ENCODE peak calls at places on chromosomes 11 and 22, in seven cellular contexts. Q, W, M, L, G, P and T are unnamed samples.

GRCh38 chr11:15107730-15108515 is 6.8 kb upstream of the INSC start:
- DNase-seq in Q (no peak), W (no peak), M (no peak), L (no peak), G (no peak), P (no peak), T (no peak)

GRCh38 chr11:131246589-131247164 is 123.7 kb upstream of the NTM start:
- DNase-seq in Q (peak; percentile 26), W (no peak), M (peak; percentile 82), L (peak; percentile 76), G (peak; percentile 24), P (peak; percentile 31), T (no peak)

GRCh38 chr11:111715142-111715816 is 50.9 kb downstream of the PPP2R1B start:
- DNase-seq in Q (no peak), W (no peak), M (no peak), L (no peak), G (no peak), P (no peak), T (no peak)

GRCh38 chr11:69310934-69311766 is 17.2 kb downstream of the MYEOV start:
- DNase-seq in Q (no peak), W (peak; percentile 51), M (no peak), L (no peak), G (no peak), P (no peak), T (peak; percentile 45)

GRCh38 chr11:58525037-58525614 is 17.2 kb upstream of the OR5B21 start:
- DNase-seq in Q (no peak), W (no peak), M (no peak), L (no peak), G (no peak), P (no peak), T (no peak)

GRCh38 chr22:18110194-18110943 is at the start of gene TUBA8:
- DNase-seq in Q (peak; percentile 45), W (no peak), M (peak; percentile 66), L (no peak), G (peak; percentile 75), P (no peak), T (no peak)

GRCh38 chr11:27296406-27296994 is 66.5 kb downstream of the CCDC34 start:
- DNase-seq in Q (no peak), W (no peak), M (no peak), L (no peak), G (no peak), P (no peak), T (no peak)

GRCh38 chr22:31344369-31345330 is 1.5 kb downstream of the PATZ1 start:
- DNase-seq in Q (peak; percentile 55), W (peak; percentile 71), M (peak; percentile 20), L (no peak), G (peak; percentile 39), P (no peak), T (no peak)

GRCh38 chr11:40054631-40055030 is 1404.8 kb downstream of the LRRC4C start:
- DNase-seq in Q (no peak), W (no peak), M (no peak), L (no peak), G (no peak), P (no peak), T (no peak)

GRCh38 chr11:68379216-68379615 is 66.8 kb downstream of the LRP5 start:
- DNase-seq in Q (no peak), W (no peak), M (no peak), L (no peak), G (no peak), P (no peak), T (no peak)

GRCh38 chr22:44206696-44207095 is 26.0 kb downstream of the PARVG start:
- DNase-seq in Q (no peak), W (no peak), M (peak; percentile 3), L (no peak), G (no peak), P (no peak), T (no peak)

GRCh38 chr11:63814383-63814736 is 1.1 kb downstream of the SPINDOC start:
- DNase-seq in Q (no peak), W (no peak), M (no peak), L (no peak), G (no peak), P (no peak), T (no peak)

GRCh38 chr11:63811522-63811921 is 1.7 kb upstream of the SPINDOC start:
- DNase-seq in Q (no peak), W (no peak), M (no peak), L (no peak), G (no peak), P (no peak), T (no peak)

GRCh38 chr11:63816732-63817131 is 3.5 kb downstream of the SPINDOC start:
- DNase-seq in Q (no peak), W (no peak), M (no peak), L (no peak), G (no peak), P (no peak), T (no peak)

GRCh38 chr11:63813035-63813562 is at the start of gene SPINDOC:
- DNase-seq in Q (peak; percentile 70), W (peak; percentile 90), M (peak; percentile 75), L (peak; percentile 95), G (peak; percentile 83), P (no peak), T (no peak)

DNA sequence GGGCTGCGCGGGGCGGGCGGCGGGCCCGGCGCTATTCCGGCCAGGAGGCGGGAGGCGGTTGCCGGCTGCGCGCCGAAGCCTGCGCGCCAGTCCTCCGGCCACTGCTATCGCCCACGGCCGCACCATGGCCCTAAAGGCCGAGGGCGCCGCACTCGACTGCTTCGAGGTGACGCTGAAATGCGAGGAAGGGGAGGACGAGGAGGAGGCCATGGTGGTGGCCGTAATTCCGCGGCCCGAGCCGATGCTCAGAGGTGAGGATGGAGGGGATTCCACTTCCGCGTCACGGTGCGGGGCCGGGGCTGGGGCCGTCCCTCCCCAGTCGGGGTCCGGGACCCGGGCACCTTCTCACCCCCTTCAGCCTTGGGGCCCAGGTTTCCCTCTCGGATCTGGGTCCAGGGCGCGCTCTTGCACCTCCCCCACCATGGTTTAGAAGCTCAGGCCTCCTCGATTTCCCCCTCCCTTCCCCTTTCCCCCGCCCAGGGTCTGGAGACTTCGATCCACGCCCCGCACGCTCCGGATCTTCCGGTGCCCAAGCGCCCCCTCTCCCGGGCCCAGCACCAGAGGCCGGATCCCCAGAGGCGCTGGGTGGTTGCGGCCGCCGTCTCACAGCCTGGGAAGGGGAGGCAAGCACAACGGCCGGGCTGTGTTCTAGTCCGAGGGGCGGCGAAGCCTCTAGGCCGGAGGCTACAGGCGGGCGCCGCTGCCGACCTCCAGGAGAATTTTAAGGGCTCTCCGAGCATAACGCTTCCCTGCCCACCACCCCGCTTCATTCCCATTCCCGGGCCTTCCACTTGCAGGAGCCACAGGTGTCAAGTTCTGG is 517 bp downstream of the SPINDOC start:
- DNase-seq in Q (peak; percentile 45), W (peak; percentile 69), M (peak; percentile 54), L (peak; percentile 87), G (peak; percentile 47), P (no peak), T (no peak)
- TF ChIP-seq CTCF in Q (no peak), W (no peak), M (no peak), L (no peak), G (no peak), P (no peak), T (no peak)

GRCh38 chr11:125111341-125112234 is at the start of gene TMEM218:
- DNase-seq in Q (peak; percentile 100), W (peak; percentile 100), M (peak; percentile 98), L (peak; percentile 98), G (peak; percentile 100), P (peak; percentile 99), T (peak; percentile 99)

GRCh38 chr11:125112235-125112604 is 794 bp upstream of the TMEM218 start:
- DNase-seq in Q (no peak), W (no peak), M (no peak), L (no peak), G (no peak), P (no peak), T (no peak)

GRCh38 chr11:125117429-125117828 is 6.0 kb upstream of the TMEM218 start:
- DNase-seq in Q (no peak), W (no peak), M (no peak), L (no peak), G (no peak), P (no peak), T (no peak)

GRCh38 chr11:125110996-125111340 is 458 bp downstream of the TMEM218 start:
- DNase-seq in Q (no peak), W (no peak), M (peak; percentile 24), L (no peak), G (no peak), P (no peak), T (no peak)

GRCh38 chr11:125114518-125114917 is 3.1 kb upstream of the TMEM218 start:
- DNase-seq in Q (no peak), W (no peak), M (peak; percentile 53), L (no peak), G (no peak), P (no peak), T (no peak)
- TF ChIP-seq CTCF in Q (no peak), W (no peak), M (peak; percentile 55), L (no peak), G (no peak), P (peak; percentile 78), T (peak; percentile 20)

DNA sequence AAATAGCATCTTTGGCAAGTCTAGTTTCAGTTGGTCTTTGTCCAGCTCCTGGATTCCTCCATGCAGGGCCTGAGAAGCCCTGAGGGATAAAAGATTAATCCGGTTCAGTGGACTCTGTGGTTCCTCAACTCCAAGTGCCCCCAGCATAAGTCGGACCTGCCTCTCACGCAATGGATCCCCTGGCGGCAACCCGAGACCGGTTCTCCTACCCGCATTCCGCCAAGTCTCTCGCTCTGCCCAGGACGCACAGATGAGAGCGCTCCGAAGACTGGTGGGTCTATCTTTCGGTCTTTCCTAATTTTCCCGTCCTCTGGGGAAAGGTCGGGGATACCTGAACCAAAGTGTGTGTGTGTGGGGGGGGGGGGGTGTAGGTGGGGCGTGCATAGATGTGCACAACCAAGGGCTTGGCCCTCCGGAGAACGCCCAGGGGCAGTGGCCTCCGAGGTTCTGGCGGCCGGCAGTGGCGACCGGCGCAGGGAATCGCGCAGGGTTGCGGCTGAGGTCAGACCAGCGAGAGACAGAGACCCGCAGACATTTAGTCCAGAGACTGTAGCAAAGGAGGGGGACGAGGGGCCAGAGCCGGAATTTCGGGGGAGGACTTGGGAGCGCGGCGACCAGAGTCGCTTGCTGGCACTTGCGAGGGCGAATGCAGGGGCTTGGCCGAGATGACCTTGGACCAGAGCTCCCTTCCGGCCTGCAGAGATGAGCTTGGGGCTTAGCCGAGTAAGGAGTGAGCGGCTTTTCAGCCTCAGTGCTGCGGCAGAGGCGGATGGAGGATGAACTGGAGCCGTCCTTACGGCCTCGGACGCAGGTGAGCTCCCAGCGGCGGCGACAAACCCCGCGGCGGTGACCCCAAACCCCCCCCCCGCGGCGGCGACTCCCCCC is 712 bp upstream of the SLC2A11 start:
- DNase-seq in Q (peak; percentile 65), W (no peak), M (peak; percentile 71), L (peak; percentile 83), G (peak; percentile 55), P (no peak), T (no peak)
- TF ChIP-seq CTCF in Q (peak; percentile 34), W (peak; percentile 13), M (no peak), L (no peak), G (no peak), P (peak; percentile 31), T (no peak)

DNA sequence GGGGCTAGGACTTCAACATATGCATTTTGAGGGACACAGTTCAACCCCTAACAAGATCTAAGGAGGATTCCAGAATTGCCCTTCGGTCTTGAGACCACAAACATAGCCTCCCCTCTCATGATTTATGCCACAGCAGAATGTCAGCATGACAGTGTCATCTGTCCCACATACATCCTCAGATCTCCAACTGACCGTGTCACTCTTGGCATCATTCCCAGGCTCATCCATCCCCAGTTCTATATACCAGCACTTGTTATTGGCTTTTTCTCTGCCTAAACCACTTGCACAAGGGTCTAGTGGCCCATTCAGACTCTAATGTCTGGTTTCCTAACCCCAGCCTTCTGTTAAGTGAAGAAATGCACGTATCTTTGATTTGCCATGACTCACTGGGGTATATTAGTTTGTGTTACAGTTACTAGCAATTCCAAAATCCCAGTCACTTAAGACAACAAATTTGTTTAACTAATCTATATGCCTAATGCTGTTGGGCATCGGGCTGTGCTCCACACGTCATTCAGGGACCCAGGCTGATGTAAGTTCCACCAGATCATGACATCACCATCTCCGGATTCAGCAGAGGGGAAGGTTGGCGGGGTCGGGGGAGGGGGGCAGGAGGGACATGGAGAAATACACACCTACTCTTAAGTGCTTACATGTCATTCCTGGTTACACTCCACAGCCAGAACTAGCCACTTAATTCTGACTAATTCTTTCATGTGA is 517.4 kb downstream of the BUD13 start:
- DNase-seq in Q (no peak), W (no peak), M (no peak), L (no peak), G (no peak), P (no peak), T (no peak)
- TF ChIP-seq CTCF in Q (no peak), W (no peak), M (no peak), L (no peak), G (no peak), P (no peak), T (no peak)